ENCODE peak calls at places on chromosomes 3 and 15, in six cellular contexts. T is cardiac fibroblast, O is astrocyte, U is epithelial cell of proximal tubule, B is left ventricle myocardium inferior, J is RWPE1. R is an unnamed sample.

GRCh38 chr3:86993704-86994103 is 2.8 kb upstream of the VGLL3 start:
- DNase-seq in B (no peak), O (peak; percentile 73), J (no peak), U (no peak), T (peak; percentile 82), R (no peak)

GRCh38 chr3:185647134-185647879 is 61.2 kb downstream of the SENP2 start:
- DNase-seq in J (no peak), O (no peak), T (no peak), U (no peak), B (no peak), R (peak; percentile 65)

GRCh38 chr15:65077981-65078352 is 1.4 kb downstream of the KBTBD13 start:
- DNase-seq in B (peak; percentile 72), T (peak; percentile 70), O (no peak), J (no peak), U (no peak), R (no peak)

GRCh38 chr3:132418916-132419315 is 1.6 kb downstream of the DNAJC13 start:
- DNase-seq in B (no peak), U (no peak), J (no peak), O (no peak), T (peak; percentile 45), R (no peak)

GRCh38 chr3:183435701-183436100 is 7.3 kb upstream of the MCF2L2 start:
- DNase-seq in J (no peak), O (no peak), T (no peak), B (no peak), U (no peak), R (peak; percentile 21)

GRCh38 chr15:83611312-83611711 is 42.6 kb upstream of the ADAMTSL3 start:
- DNase-seq in T (no peak), O (no peak), U (no peak), J (no peak), B (no peak), R (no peak)

GRCh38 chr3:64199933-64200332 is 25.3 kb downstream of the PRICKLE2 start:
- DNase-seq in U (no peak), T (no peak), O (no peak), B (no peak), J (no peak), R (no peak)

GRCh38 chr3:128274837-128275236 is 121.6 kb downstream of the EEFSEC start:
- DNase-seq in O (peak; percentile 96), U (peak; percentile 31), T (peak; percentile 95), J (peak; percentile 82), B (no peak), R (peak; percentile 78)

GRCh38 chr3:195754906-195755305 is 34.1 kb downstream of the MUC20 start:
- DNase-seq in B (no peak), U (no peak), O (no peak), J (no peak), T (no peak), R (no peak)

GRCh38 chr3:180433172-180433571 is 168.8 kb upstream of the TTC14 start:
- DNase-seq in O (peak; percentile 76), J (peak; percentile 80), U (no peak), B (no peak), T (peak; percentile 95), R (no peak)

GRCh38 chr3:184581331-184582210 is 20.0 kb downstream of the EPHB3 start:
- DNase-seq in O (no peak), T (no peak), J (no peak), U (no peak), B (no peak), R (no peak)

GRCh38 chr3:193145248-193145647 is 95.8 kb upstream of the PLAAT1 start:
- DNase-seq in J (no peak), O (no peak), B (no peak), T (no peak), U (no peak), R (no peak)

GRCh38 chr3:74787008-74787407 is 172.5 kb upstream of the CNTN3 start:
- DNase-seq in T (no peak), U (no peak), O (no peak), J (no peak), B (no peak), R (no peak)

GRCh38 chr3:52028572-52028971 is 27.8 kb downstream of the DUSP7 start:
- DNase-seq in J (no peak), B (peak; percentile 84), O (no peak), T (no peak), U (no peak), R (no peak)

GRCh38 chr3:133169669-133170068 is 131.5 kb downstream of the TMEM108 start:
- DNase-seq in U (no peak), O (no peak), J (no peak), T (no peak), B (no peak), R (no peak)

GRCh38 chr3:123334056-123334455 is 114.8 kb downstream of the ADCY5 start:
- DNase-seq in B (peak; percentile 8), T (no peak), J (no peak), U (no peak), O (no peak), R (no peak)

GRCh38 chr3:191435981-191436380 is 25.0 kb upstream of the PYDC2 start:
- DNase-seq in U (no peak), O (no peak), T (no peak), B (no peak), J (no peak), R (no peak)

GRCh38 chr3:134928392-134928791 is 133.3 kb downstream of the EPHB1 start:
- DNase-seq in J (no peak), O (no peak), U (no peak), T (no peak), B (no peak), R (no peak)

GRCh38 chr3:6680119-6680806 is 180.7 kb upstream of the GRM7 start:
- DNase-seq in U (no peak), T (no peak), B (no peak), J (no peak), O (no peak), R (no peak)

GRCh38 chr15:23877502-23878412 is 190.7 kb upstream of the NDN start:
- DNase-seq in J (peak; percentile 7), T (peak; percentile 9), U (no peak), B (peak; percentile 25), O (no peak), R (no peak)

GRCh38 chr3:149400645-149401044 is 23.2 kb upstream of the TM4SF1 start:
- DNase-seq in O (no peak), U (no peak), T (no peak), J (no peak), B (no peak), R (no peak)

DNA sequence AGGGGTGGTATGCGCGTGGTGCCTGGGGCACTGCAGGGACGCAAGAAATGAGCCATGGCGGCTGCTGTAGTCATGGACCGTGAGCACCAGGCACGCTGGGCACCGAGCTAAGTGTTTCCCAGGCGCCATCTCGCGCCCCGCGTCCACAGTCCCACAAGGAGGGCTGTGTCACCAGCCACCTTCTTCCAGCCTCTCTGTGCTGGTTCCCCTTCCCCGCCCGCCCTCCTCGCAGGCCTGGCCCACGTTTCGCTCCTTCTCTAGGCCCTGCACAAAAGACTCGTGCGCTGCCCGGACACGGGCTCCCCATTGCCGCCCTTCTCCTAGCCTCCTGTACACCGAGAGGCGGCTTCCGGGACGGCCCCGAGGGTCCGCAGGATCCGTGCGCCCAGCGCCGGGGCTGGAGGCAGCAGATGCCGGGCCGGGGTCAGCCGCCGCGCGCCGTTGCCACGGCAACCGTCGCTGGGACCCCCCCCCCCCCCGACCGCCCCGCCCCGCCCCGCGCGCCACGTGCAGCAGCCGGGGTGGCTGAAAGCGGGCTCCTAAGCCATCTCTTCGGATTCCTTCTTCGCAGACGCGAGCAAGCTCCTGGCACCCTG is 113.4 kb downstream of the SRGAP3 start:
- DNase-seq in T (no peak), U (no peak), B (peak; percentile 25), O (no peak), J (no peak), R (no peak)
- TF ChIP-seq CTCF in T (no peak), U (no peak), B (no peak), O (no peak), J (no peak), R (no peak)

GRCh38 chr3:112653881-112654300 is 12.9 kb upstream of the CCDC80 start:
- DNase-seq in U (no peak), O (peak; percentile 94), J (peak; percentile 73), B (peak; percentile 69), T (peak; percentile 98), R (no peak)

GRCh38 chr3:112654492-112654891 is 13.5 kb upstream of the CCDC80 start:
- DNase-seq in J (no peak), B (no peak), T (peak; percentile 70), U (no peak), O (no peak), R (no peak)

GRCh38 chr3:112653209-112653871 is 12.4 kb upstream of the CCDC80 start:
- DNase-seq in O (peak; percentile 99), U (no peak), T (peak; percentile 99), J (peak; percentile 85), B (no peak), R (no peak)

GRCh38 chr3:112656045-112656444 is 15.1 kb upstream of the CCDC80 start:
- DNase-seq in U (no peak), J (no peak), T (peak; percentile 71), B (no peak), O (no peak), R (no peak)

DNA sequence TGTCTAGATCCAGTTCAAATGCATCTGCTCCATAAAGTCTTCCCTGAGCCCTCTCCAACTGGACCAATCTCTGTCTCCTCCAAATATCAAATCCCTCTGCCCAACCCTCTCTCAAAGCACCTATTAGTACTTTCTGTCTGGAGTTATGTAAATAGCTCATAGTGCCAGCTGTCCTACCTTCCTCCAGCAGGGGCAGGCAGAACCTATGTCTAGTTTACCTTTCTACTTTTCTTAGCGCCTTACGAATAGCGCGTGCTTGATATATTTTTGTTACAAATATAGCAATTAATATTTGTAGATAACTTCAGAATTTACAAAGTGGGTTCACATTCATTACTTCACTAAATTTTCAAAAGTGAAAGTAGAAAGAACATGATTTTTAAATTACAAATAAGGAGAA is 14.0 kb upstream of the CCDC80 start:
- DNase-seq in J (no peak), U (no peak), B (no peak), O (no peak), T (peak; percentile 32), R (no peak)
- TF ChIP-seq CTCF in J (no peak), U (peak; percentile 47), B (no peak), O (no peak), T (peak; percentile 17), R (peak; percentile 40)

DNA sequence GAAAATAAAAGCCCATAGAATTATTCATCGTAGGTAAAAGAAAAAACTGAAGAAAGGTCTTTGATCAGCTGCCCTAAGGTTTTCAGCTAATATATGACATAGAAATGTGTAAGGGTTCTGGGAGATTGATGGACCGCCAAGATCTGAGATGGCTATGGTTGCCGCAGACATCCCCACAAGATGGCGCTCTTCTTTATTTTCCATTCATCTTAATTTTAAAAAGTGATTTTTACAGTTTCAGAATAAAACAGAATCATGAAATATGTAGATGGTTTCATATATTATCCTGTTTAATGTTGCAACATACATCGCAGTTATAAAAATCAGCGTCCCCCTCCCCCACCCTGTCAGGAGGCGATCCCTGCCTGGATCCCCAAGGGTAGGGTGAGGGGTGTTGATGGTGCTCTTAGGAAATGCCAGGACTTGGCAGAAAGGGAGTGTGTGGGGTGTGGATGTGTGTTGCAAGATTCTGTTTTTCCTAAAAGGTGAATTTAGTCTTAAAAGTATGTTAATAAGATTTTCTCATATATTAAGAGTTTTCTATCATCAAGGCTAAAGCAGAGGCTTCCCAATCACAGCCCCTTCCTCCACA is 68.8 kb downstream of the ANXA2 start:
- DNase-seq in T (peak; percentile 61), J (no peak), O (no peak), B (no peak), U (no peak), R (no peak)
- TF ChIP-seq CTCF in T (peak; percentile 79), J (peak; percentile 89), O (peak; percentile 81), B (peak; percentile 74), U (peak; percentile 82), R (peak; percentile 89)

DNA sequence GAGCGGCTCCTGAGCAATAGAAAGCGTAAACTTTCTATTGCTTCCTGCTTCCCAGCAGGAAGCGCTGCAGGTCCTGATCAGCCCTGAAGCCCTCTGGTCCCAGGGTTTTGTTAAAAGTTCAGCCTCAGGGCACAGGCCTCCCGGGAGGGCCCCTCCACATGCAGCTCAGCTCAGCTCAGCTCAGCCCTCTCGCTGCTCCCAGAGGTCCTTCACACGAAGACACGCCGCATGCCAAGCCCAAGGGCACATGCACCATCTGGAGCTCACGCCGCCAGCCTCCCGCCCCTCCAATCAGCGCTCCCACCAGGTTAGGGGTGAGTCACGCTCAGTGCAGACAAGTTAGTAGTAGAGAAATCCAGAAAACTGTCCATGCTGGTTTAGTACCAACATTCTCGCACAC is 12.7 kb downstream of the TKT start:
- DNase-seq in B (no peak), O (peak; percentile 53), U (no peak), T (peak; percentile 69), J (no peak), R (peak; percentile 93)
- TF ChIP-seq CTCF in B (no peak), O (no peak), U (no peak), T (no peak), J (no peak), R (peak; percentile 11)